ENCODE peak calls at places on chromosome 16, in five cellular contexts. A is GM12878, Z is prostate gland, N is endothelial cell of umbilical vein, C is HCT116. J is an unnamed sample.

GRCh38 chr16:54265558-54266213 is 20.9 kb downstream of the IRX3 start:
- DNase-seq in A (no peak), C (no peak), N (no peak), Z (no peak), J (no peak)

GRCh38 chr16:81029930-81030604 is 5.6 kb upstream of the ATMIN start:
- DNase-seq in A (no peak), Z (no peak), N (no peak), C (no peak), J (no peak)

GRCh38 chr16:12574721-12575120 is 229.0 kb downstream of the CPPED1 start:
- DNase-seq in C (no peak), Z (no peak), N (no peak), A (no peak), J (no peak)

GRCh38 chr16:52494621-52495020 is 52.3 kb downstream of the TOX3 start:
- DNase-seq in N (no peak), A (no peak), Z (no peak), C (no peak), J (no peak)

GRCh38 chr16:56743840-56744239 is 13.9 kb downstream of the NUP93 start:
- DNase-seq in A (no peak), Z (no peak), C (no peak), N (peak; percentile 11), J (no peak)

GRCh38 chr16:51067352-51067751 is 83.7 kb downstream of the SALL1 start:
- DNase-seq in A (no peak), Z (no peak), N (no peak), C (no peak), J (no peak)

GRCh38 chr16:50632927-50633800 is 47.9 kb downstream of the SNX20 start:
- DNase-seq in C (no peak), N (no peak), A (no peak), Z (no peak), J (no peak)

GRCh38 chr16:69937465-69937951 is 13.6 kb upstream of the CLEC18A start:
- DNase-seq in A (no peak), C (no peak), N (no peak), Z (no peak), J (no peak)

GRCh38 chr16:85935957-85936760 is 37.2 kb downstream of the IRF8 start:
- DNase-seq in Z (no peak), N (no peak), C (no peak), A (peak; percentile 89), J (peak; percentile 46)

GRCh38 chr16:63808730-63809129 is 1313.1 kb downstream of the CDH11 start:
- DNase-seq in A (no peak), C (no peak), N (no peak), Z (no peak), J (no peak)

GRCh38 chr16:11948819-11949218 is 7.0 kb upstream of the NPIPB2 start:
- DNase-seq in N (no peak), C (no peak), Z (no peak), A (no peak), J (no peak)

GRCh38 chr16:52547001-52547833 is at the start of gene TOX3:
- DNase-seq in C (no peak), N (no peak), A (no peak), Z (no peak), J (peak; percentile 74)

GRCh38 chr16:20851601-20852000 is 45.3 kb downstream of the REXO5 start:
- DNase-seq in Z (peak; percentile 86), N (peak; percentile 64), C (peak; percentile 28), A (no peak), J (peak; percentile 66)

GRCh38 chr16:48323783-48324775 is 61.1 kb downstream of the SIAH1 start:
- DNase-seq in A (no peak), N (no peak), Z (no peak), C (no peak), J (no peak)

GRCh38 chr16:14003119-14003570 is 68.0 kb upstream of the MRTFB start:
- DNase-seq in C (no peak), Z (peak; percentile 47), A (no peak), N (peak; percentile 29), J (peak; percentile 29)

DNA sequence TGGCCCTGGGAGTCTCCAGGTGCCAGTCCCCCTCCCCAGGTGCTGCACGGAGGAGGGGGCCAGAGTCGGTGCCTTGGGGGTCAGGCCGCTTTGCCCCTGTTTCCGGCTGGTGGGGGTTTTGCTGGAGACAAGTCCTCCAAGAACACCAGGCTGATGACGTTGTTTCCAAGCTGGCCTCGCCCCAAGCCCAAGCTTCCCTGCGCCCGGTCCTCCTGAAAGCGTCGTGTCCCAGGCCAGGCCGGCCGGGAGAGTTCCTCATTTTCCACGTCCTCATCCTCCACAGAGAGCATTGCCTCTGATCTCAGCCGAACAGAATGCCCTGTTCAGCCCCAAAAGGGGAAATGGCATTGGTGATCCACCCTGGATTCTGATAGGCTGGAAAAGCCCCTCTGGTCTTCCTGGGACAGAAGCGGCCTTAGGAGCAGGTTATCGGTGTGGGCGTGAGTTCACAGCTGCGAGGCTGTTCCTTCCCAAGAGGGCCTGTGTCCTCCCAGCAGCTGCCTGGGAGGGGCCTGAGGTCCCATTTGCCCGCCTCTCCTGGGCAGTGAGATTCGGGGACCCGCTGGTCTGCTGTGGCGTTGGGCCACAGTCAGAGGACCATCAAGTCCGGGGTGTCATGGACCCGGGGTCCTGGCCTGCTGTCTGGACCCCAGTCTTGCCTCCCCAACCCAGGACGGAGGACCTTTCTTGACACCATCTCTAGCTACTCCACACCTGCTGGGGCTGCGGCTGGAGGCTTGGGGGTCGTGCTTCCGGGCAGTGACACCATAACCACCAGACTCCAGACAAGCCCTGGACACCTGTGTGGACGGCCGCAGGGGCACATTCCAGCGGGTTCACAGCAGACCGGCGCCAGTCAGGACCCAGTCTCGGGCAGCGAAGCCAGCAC is 7.1 kb downstream of the SOX8 start:
- DNase-seq in N (no peak), Z (no peak), A (no peak), C (no peak), J (no peak)
- H3K27ac ChIP-seq in N (no peak overlapping the region), Z (no peak overlapping the region), A (no peak overlapping the region), C (no peak overlapping the region), J (no peak overlapping the region)

DNA sequence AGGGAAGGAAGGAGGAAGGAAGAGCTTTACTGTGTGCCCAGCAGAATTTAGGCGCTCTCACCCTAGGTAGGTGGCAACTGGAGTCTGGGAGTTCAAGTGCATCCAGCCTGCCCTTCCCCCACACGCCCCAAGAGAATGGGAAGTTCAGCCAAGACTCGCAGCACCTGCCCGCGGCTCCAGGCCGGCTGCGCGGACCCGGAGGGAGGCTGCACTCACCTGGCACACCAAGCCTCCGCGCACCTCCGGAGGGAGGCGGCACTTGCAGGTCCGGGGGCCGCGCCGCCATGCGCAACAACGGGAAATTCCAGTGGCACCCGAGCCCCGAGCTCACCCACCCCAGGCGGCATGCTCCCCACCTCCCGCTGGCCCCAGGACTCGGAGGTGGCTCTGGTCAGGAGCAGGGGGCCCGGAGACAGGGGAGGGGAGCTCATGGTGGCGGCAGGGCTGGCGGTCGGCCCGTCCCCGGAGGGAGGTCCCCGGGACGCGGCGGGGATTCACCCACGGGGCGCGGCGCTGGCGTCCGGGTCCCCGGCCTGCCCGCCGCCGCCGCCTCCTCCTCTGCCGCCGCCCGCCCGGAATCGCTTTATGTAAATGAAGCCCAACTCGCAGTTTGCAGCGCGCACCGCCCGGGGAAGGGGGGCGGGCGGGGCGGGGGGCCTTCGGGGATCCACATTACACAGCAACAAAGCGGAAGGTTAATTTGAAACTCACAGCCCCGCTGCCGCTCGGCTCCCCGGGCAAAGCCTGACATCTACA is at the start of gene ZFHX3:
- DNase-seq in C (no peak), A (no peak), N (peak; percentile 53), Z (peak; percentile 78), J (peak; percentile 79)
- TF ChIP-seq POLR2AphosphoS5 in C (peak; percentile 39), A (no peak), N (no peak), Z (peak; percentile 62), J (peak; percentile 17)

GRCh38 chr16:67206129-67206837 is 7.4 kb downstream of the ELMO3 start:
- DNase-seq in Z (no peak), N (no peak), C (no peak), A (no peak), J (no peak)
- H3K4me3 ChIP-seq in Z (no peak overlapping the region), N (no peak overlapping the region), C (no peak overlapping the region), A (no peak overlapping the region), J (no peak overlapping the region)

DNA sequence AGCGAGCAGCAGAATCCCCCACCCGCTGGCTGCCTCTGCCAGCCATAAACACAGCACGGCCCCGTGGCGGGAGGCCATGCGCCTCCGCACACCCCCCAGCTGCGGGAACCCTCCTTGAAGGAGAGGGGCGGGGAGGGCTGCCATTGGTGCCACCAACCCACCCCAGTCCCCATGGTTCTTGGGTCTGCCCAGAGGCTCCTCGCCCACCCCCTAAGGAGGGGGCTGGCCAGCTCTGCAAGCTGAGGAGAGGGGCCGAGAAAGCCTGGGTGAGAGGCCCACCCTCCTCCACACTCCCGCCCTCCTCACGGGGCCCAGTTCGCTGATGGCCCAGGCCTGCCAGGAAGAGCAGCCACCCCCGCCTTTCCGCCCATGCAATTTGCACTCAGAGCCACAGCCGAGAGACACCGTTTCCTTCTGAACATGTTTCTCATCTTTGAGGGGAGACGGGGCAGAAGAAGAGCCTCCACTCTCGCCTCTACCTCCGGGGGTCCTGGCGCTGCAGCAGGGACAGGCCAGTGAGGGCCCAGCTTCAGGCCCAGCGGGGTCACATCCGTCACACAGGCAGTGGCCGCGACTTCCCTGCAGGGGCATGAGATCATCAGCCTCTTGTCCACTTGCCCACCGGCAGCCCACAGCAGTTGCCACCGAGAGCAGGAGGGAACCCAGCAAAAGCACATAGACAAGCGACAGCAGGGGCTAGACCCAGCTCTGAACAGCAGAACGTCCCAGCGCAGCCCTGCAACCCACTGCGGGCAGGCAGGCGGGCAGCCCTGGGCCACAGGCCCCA is 23.0 kb downstream of the KATNB1 start:
- DNase-seq in C (no peak), A (no peak), N (no peak), Z (no peak), J (no peak)
- H3K27ac ChIP-seq in C (no peak overlapping the region), A (no peak overlapping the region), N (no peak overlapping the region), Z (no peak overlapping the region), J (no peak overlapping the region)

GRCh38 chr16:1610071-1610840 is 1.6 kb downstream of the IFT140 start:
- DNase-seq in N (peak; percentile 91), Z (peak; percentile 88), A (peak; percentile 41), C (peak; percentile 70), J (peak; percentile 94)
- TF ChIP-seq POLR2AphosphoS5 in N (peak; percentile 40), Z (peak; percentile 88), A (no peak), C (peak; percentile 54), J (no peak)

GRCh38 chr16:47142469-47143328 is 1.0 kb downstream of the NETO2 start:
- DNase-seq in C (no peak), A (no peak), Z (no peak), N (peak; percentile 59), J (peak; percentile 36)
- H3K4me3 ChIP-seq in C (peak overlapping the region; percentile 52), A (peak overlapping the region; percentile 79), Z (peak overlapping the region; percentile 42), N (peak overlapping the region; percentile 83), J (peak overlapping the region; percentile 12)

DNA sequence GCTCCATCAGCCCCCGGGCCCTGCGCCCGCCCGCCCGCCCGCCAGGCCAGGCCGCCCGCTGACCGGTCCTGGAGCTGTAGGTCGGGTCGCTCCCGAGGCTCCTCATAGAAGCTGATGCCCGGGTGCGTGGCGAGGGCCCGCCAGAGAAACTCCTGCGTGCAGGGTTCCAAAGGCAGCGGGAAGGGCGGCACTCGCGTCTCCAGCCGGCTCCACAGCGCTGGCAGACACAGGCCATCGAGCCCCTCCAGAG is 181 bp downstream of the GTF3C1 start:
- DNase-seq in C (no peak), N (no peak), A (no peak), Z (no peak), J (no peak)
- H3K27ac ChIP-seq in C (peak overlapping the region; percentile 39), N (no peak overlapping the region), A (no peak overlapping the region), Z (peak overlapping the region; percentile 90), J (peak overlapping the region; percentile 91)

GRCh38 chr16:29811896-29812665 is at the start of gene PRRT2:
- DNase-seq in Z (peak; percentile 34), A (no peak), N (peak; percentile 55), C (no peak), J (peak; percentile 64)
- TF ChIP-seq POLR2AphosphoS5 in Z (no peak), A (no peak), N (no peak), C (no peak), J (peak; percentile 19)

J was measured in transverse colon.